ENCODE peak calls at places on chromosomes 2 and 18, in six cellular contexts. P is lower lobe of right lung, N is HCT116, V is AG04450, D is thoracic aorta, S is MM.1S. O is an unnamed sample.

GRCh38 chr2:209614630-209615369 is 156.8 kb upstream of the UNC80 start:
- DNase-seq in P (no peak), N (no peak), V (no peak), D (no peak), S (no peak), O (no peak)

GRCh38 chr2:57558312-57558711 is 488.3 kb upstream of the VRK2 start:
- DNase-seq in P (no peak), N (no peak), V (no peak), D (no peak), S (no peak), O (no peak)

GRCh38 chr2:239303711-239304532 is 96.9 kb downstream of the HDAC4 start:
- DNase-seq in P (no peak), N (no peak), V (no peak), D (no peak), S (no peak), O (no peak)

GRCh38 chr2:196046123-196046917 is 22.3 kb downstream of the DNAH7 start:
- DNase-seq in P (no peak), N (no peak), V (peak; percentile 20), D (no peak), S (peak; percentile 86), O (peak; percentile 37)

GRCh38 chr2:230170532-230170931 is 49.3 kb downstream of the SP110 start:
- DNase-seq in P (no peak), N (no peak), V (no peak), D (no peak), S (no peak), O (no peak)

GRCh38 chr2:113692698-113693428 is 63.6 kb downstream of the SLC35F5 start:
- DNase-seq in P (no peak), N (no peak), V (no peak), D (no peak), S (peak; percentile 75), O (no peak)

GRCh38 chr2:216661639-216662375 is 28.6 kb downstream of the IGFBP2 start:
- DNase-seq in P (no peak), N (no peak), V (no peak), D (no peak), S (no peak), O (no peak)

GRCh38 chr2:236971919-236972381 is 113.7 kb upstream of the COPS8 start:
- DNase-seq in P (no peak), N (no peak), V (no peak), D (no peak), S (no peak), O (no peak)

GRCh38 chr2:32627441-32627900 is 379 bp upstream of the TTC27 start:
- DNase-seq in P (peak; percentile 48), N (no peak), V (peak; percentile 7), D (no peak), S (peak; percentile 7), O (peak; percentile 24)

GRCh38 chr2:85091838-85092237 is 41.4 kb upstream of the TCF7L1 start:
- DNase-seq in P (no peak), N (no peak), V (no peak), D (no peak), S (no peak), O (no peak)

GRCh38 chr2:126399001-126399400 is 257.0 kb upstream of the GYPC start:
- DNase-seq in P (no peak), N (no peak), V (no peak), D (no peak), S (peak; percentile 25), O (no peak)

GRCh38 chr2:236840215-236840614 is 245.5 kb upstream of the COPS8 start:
- DNase-seq in P (no peak), N (no peak), V (no peak), D (no peak), S (no peak), O (no peak)

GRCh38 chr18:54879691-54880090 is 51.4 kb downstream of the RAB27B start:
- DNase-seq in P (no peak), N (no peak), V (no peak), D (no peak), S (no peak), O (no peak)
- TF ChIP-seq CTCF in P (no peak), N (no peak), V (no peak), D (no peak), S (no peak), O (no peak)

DNA sequence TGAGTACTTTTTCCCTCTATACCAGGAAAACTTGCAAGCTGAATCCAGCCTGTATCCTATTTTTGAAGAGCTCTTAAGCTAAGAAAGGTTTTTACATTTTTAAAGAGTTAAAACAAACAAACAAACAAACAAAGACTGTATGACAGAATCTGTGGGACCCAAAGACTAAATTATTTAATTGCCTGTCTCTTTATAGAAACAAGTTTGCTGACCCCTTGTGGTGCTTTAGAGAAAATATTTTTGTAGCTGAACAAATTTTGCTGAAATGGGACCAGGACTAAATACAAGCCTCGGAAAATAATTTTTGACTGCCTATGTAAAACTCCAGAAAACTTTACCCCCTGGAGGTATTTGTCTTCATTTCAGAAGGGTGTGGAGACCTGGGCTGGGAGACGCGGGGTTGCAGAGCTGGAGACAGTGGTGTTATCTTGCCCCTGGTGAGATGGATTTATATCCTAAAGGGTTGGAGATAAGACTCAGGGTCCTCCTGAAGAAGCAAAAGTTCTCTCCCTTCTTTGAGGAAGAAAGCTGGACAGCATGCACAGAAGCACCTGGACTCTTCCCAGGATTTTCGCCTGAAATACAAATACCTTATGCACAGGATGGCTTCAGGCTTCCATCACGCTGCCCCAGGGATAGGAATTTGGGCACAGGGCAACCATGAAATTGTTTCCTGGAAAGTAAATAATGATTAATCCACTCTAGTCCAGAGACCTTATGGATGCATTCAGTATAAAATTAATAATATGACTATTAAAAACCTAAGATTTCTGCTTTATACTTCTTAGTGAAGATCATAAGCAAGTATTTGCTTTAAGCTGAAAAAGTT is 54.3 kb downstream of the TMX3 start:
- DNase-seq in P (no peak), N (peak; percentile 29), V (no peak), D (no peak), S (peak; percentile 54), O (peak; percentile 22)
- H3K4me3 ChIP-seq in P (no peak overlapping the region), N (no peak overlapping the region), V (no peak overlapping the region), D (no peak overlapping the region), S (no peak overlapping the region), O (no peak overlapping the region)

GRCh38 chr2:198324071-198324470 is 519.7 kb downstream of the PLCL1 start:
- DNase-seq in P (no peak), N (no peak), V (no peak), D (no peak), S (no peak), O (no peak)

GRCh38 chr2:198326431-198326830 is 522.0 kb downstream of the PLCL1 start:
- DNase-seq in P (no peak), N (no peak), V (no peak), D (no peak), S (peak; percentile 72), O (no peak)

GRCh38 chr2:198328454-198328853 is 524.1 kb downstream of the PLCL1 start:
- DNase-seq in P (no peak), N (no peak), V (no peak), D (no peak), S (no peak), O (no peak)

GRCh38 chr2:198325359-198325758 is 521.0 kb downstream of the PLCL1 start:
- DNase-seq in P (no peak), N (no peak), V (no peak), D (no peak), S (no peak), O (no peak)

DNA sequence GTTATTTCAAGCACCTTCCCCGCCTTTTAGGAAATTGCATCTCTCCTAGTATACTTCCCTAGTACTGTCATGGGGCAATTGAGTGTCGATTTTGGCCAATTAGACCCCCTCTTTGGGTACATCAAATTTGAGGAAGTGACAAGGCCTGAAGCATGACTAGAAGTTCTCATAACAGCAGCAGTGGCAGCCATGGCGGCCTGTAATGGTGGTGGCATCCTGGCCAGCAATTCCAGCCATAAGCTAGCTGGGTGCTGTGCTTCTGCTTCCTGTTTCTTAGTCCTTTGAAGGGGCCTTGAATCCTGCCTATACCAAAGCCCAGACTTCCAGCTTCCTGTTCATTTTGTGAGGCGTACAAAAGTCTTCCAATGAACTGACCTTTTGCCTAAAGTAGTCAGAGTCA is 523.1 kb downstream of the PLCL1 start:
- DNase-seq in P (no peak), N (no peak), V (no peak), D (no peak), S (no peak), O (no peak)
- TF ChIP-seq CTCF in P (no peak), N (no peak), V (no peak), D (no peak), S (no peak), O (no peak)

DNA sequence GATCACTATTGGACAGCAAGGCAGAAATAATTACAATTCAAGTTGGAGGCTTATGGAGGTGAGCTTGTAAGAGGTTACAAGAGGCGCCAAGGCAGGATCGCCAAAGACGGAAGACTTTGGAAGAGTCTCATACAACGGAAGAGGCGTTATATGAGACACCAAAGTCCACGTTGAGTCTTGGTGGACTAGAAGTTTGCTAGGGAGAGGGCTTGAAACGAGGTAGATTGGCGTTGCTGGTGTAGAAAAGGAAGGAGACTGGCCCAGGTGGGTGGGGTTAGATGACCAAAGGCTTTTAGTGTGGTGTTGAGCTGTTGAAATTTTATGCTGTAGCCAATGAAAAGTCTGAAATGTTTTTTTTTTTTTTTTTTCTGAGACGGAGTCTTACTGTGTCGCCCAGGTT is 1.4 kb downstream of the MSH2 start:
- DNase-seq in P (no peak), N (no peak), V (no peak), D (no peak), S (no peak), O (no peak)
- H3K4me3 ChIP-seq in P (no peak overlapping the region), N (peak overlapping the region; percentile 80), V (no peak overlapping the region), D (peak overlapping the region; percentile 84), S (peak overlapping the region; percentile 96), O (peak overlapping the region; percentile 76)

O was measured in HFF-Myc.